ENCODE peak calls at places on chromosome 2, in nine cellular contexts. T is left ventricle myocardium superior, Z is SJCRH30, G is posterior cingulate gyrus, S is ecto neural progenitor cell, M is GM23248, O is germinal center, L is T follicular helper cell, K is fibroblast of gingiva. C is an unnamed sample.
A peak's percentile ranks its signal among the peaks of the same experiment; 100 is the strongest.

GRCh38 chr2:236123716-236124115 is 44.5 kb downstream of the GBX2 start:
- DNase-seq in T (peak; percentile 8), Z (no peak), G (peak; percentile 73), S (no peak), M (no peak), O (no peak), L (no peak), K (no peak), C (no peak)

GRCh38 chr2:226984461-226985226 is 148.8 kb downstream of the RHBDD1 start:
- DNase-seq in T (no peak), Z (no peak), G (no peak), S (no peak), M (no peak), O (peak; percentile 26), L (no peak), K (no peak), C (no peak)

GRCh38 chr2:85314884-85315242 is 12.9 kb downstream of the TGOLN2 start:
- DNase-seq in T (no peak), Z (no peak), G (no peak), S (no peak), M (no peak), O (no peak), L (no peak), K (no peak), C (no peak)

GRCh38 chr2:59754336-59754735 is 799.1 kb downstream of the BCL11A start:
- DNase-seq in T (no peak), Z (peak; percentile 15), G (no peak), S (peak; percentile 50), M (no peak), O (no peak), L (no peak), K (no peak), C (no peak)

GRCh38 chr2:102841107-102841840 is 79.4 kb downstream of the TMEM182 start:
- DNase-seq in T (peak; percentile 34), Z (peak; percentile 55), G (peak; percentile 91), S (peak; percentile 76), M (peak; percentile 68), O (peak; percentile 25), L (no peak), K (peak; percentile 31), C (no peak)

GRCh38 chr2:219672406-219672805 is 45.0 kb downstream of the SLC4A3 start:
- DNase-seq in T (no peak), Z (no peak), G (no peak), S (no peak), M (no peak), O (no peak), L (no peak), K (no peak), C (no peak)

GRCh38 chr2:184346338-184346862 is 251.9 kb upstream of the ZNF804A start:
- DNase-seq in T (no peak), Z (no peak), G (no peak), S (no peak), M (no peak), O (no peak), L (no peak), K (no peak), C (no peak)

GRCh38 chr2:60746318-60746717 is 9.8 kb upstream of the PAPOLG start:
- DNase-seq in T (no peak), Z (peak; percentile 85), G (peak; percentile 85), S (no peak), M (no peak), O (no peak), L (no peak), K (no peak), C (no peak)

GRCh38 chr2:60612028-60612427 is 58.6 kb upstream of the BCL11A start:
- DNase-seq in T (no peak), Z (no peak), G (no peak), S (no peak), M (no peak), O (no peak), L (no peak), K (no peak), C (no peak)

GRCh38 chr2:241180495-241180894 is 8.0 kb upstream of the ANO7 start:
- DNase-seq in T (no peak), Z (no peak), G (peak; percentile 73), S (peak; percentile 78), M (no peak), O (no peak), L (no peak), K (no peak), C (no peak)

GRCh38 chr2:7989823-7990222 is 692.0 kb upstream of the ID2 start:
- DNase-seq in T (no peak), Z (no peak), G (no peak), S (no peak), M (no peak), O (no peak), L (no peak), K (no peak), C (no peak)

GRCh38 chr2:109318150-109318948 is 189.3 kb downstream of the SH3RF3 start:
- DNase-seq in T (peak; percentile 91), Z (peak; percentile 34), G (peak; percentile 88), S (no peak), M (peak; percentile 97), O (no peak), L (no peak), K (peak; percentile 92), C (peak; percentile 94)

GRCh38 chr2:101844055-101844635 is 146.6 kb downstream of the MAP4K4 start:
- DNase-seq in T (no peak), Z (no peak), G (no peak), S (no peak), M (peak; percentile 87), O (no peak), L (no peak), K (peak; percentile 89), C (no peak)

GRCh38 chr2:15554525-15555218 is 6.5 kb downstream of the NBAS start:
- DNase-seq in T (no peak), Z (no peak), G (no peak), S (no peak), M (peak; percentile 16), O (no peak), L (no peak), K (peak; percentile 12), C (no peak)

GRCh38 chr2:28681216-28681981 is 70.2 kb upstream of the PPP1CB start:
- DNase-seq in T (no peak), Z (no peak), G (peak; percentile 85), S (no peak), M (no peak), O (peak; percentile 58), L (peak; percentile 31), K (no peak), C (peak; percentile 86)

GRCh38 chr2:198656869-198657268 is 800.9 kb downstream of the SATB2 start:
- DNase-seq in T (no peak), Z (no peak), G (no peak), S (no peak), M (no peak), O (no peak), L (no peak), K (no peak), C (no peak)

GRCh38 chr2:30222636-30223360 is 8.5 kb upstream of the LBH start:
- DNase-seq in T (no peak), Z (no peak), G (no peak), S (no peak), M (no peak), O (no peak), L (no peak), K (no peak), C (no peak)

GRCh38 chr2:241848761-241849615 is 9.7 kb downstream of the PDCD1 start:
- DNase-seq in T (no peak), Z (no peak), G (peak; percentile 89), S (no peak), M (no peak), O (no peak), L (no peak), K (no peak), C (no peak)

GRCh38 chr2:211665299-211665698 is 873.3 kb downstream of the ERBB4 start:
- DNase-seq in T (no peak), Z (no peak), G (no peak), S (no peak), M (no peak), O (no peak), L (no peak), K (no peak), C (no peak)

GRCh38 chr2:188665196-188665595 is 309.0 kb upstream of the COL3A1 start:
- DNase-seq in T (no peak), Z (no peak), G (no peak), S (no peak), M (peak; percentile 72), O (no peak), L (no peak), K (peak; percentile 4), C (no peak)

GRCh38 chr2:19753314-19753713 is 148.5 kb downstream of the TTC32 start:
- DNase-seq in T (no peak), Z (no peak), G (no peak), S (no peak), M (peak; percentile 35), O (no peak), L (no peak), K (no peak), C (no peak)

GRCh38 chr2:129277188-129277587 is 702.3 kb upstream of the RAB6C start:
- DNase-seq in T (no peak), Z (no peak), G (no peak), S (no peak), M (no peak), O (no peak), L (no peak), K (no peak), C (no peak)

GRCh38 chr2:33214436-33214835 is 262.0 kb upstream of the RASGRP3 start:
- DNase-seq in T (no peak), Z (no peak), G (no peak), S (no peak), M (no peak), O (peak; percentile 56), L (no peak), K (peak; percentile 43), C (no peak)

C was measured in kidney.